ENCODE peak calls at places on chromosomes 5 and 9, in five cellular contexts. One of them, this sample, is unnamed. For H3K4me1, the result is how much of the 10 kb centered on the place peaks cover.

GRCh38 chr5:175466700-175467318 is 11.6 kb upstream of the SFXN1 start:
- DNase-seq in mesendoderm: no peak
- DNase-seq in heart left ventricle: no peak
- DNase-seq in uterus: peak
- DNase-seq in H1: no peak
- DNase-seq in this sample: no peak

GRCh38 chr9:121358747-121359146 is 11.3 kb downstream of the STOM start:
- DNase-seq in uterus: no peak
- DNase-seq in H1: no peak
- DNase-seq in mesendoderm: no peak
- DNase-seq in heart left ventricle: no peak
- DNase-seq in this sample: no peak

GRCh38 chr5:172051643-172052362 is 45.4 kb upstream of the FBXW11 start:
- DNase-seq in mesendoderm: no peak
- DNase-seq in H1: no peak
- DNase-seq in heart left ventricle: no peak
- DNase-seq in uterus: no peak
- DNase-seq in this sample: no peak

GRCh38 chr9:5375091-5375490 is 35.4 kb upstream of the RLN1 start:
- DNase-seq in mesendoderm: no peak
- DNase-seq in uterus: no peak
- DNase-seq in H1: no peak
- DNase-seq in heart left ventricle: no peak
- DNase-seq in this sample: no peak

GRCh38 chr5:130978475-130978874 is 186.6 kb downstream of the HINT1 start:
- DNase-seq in H1: no peak
- DNase-seq in uterus: no peak
- DNase-seq in mesendoderm: no peak
- DNase-seq in heart left ventricle: no peak
- DNase-seq in this sample: peak

GRCh38 chr5:39072915-39073758 is 1.1 kb downstream of the RICTOR start:
- DNase-seq in H1: no peak
- DNase-seq in heart left ventricle: no peak
- DNase-seq in mesendoderm: peak
- DNase-seq in uterus: peak
- DNase-seq in this sample: peak

GRCh38 chr9:70112981-70113380 is 69.3 kb downstream of the MAMDC2 start:
- DNase-seq in H1: no peak
- DNase-seq in mesendoderm: peak
- DNase-seq in uterus: no peak
- DNase-seq in heart left ventricle: no peak
- DNase-seq in this sample: no peak

GRCh38 chr9:136690841-136691261 is 3.6 kb upstream of the AGPAT2 start:
- DNase-seq in mesendoderm: no peak
- DNase-seq in H1: no peak
- DNase-seq in heart left ventricle: peak
- DNase-seq in uterus: no peak
- DNase-seq in this sample: no peak

GRCh38 chr9:134039386-134040175 is 14.3 kb downstream of the BRD3OS start:
- DNase-seq in heart left ventricle: no peak
- DNase-seq in uterus: no peak
- DNase-seq in mesendoderm: no peak
- DNase-seq in H1: no peak
- DNase-seq in this sample: no peak

GRCh38 chr5:58056546-58056945 is 403.3 kb downstream of the PLK2 start:
- DNase-seq in heart left ventricle: no peak
- DNase-seq in H1: no peak
- DNase-seq in mesendoderm: no peak
- DNase-seq in uterus: no peak
- DNase-seq in this sample: no peak

GRCh38 chr5:175700991-175701390 is 43.1 kb downstream of the HRH2 start:
- DNase-seq in heart left ventricle: no peak
- DNase-seq in H1: no peak
- DNase-seq in mesendoderm: no peak
- DNase-seq in uterus: no peak
- DNase-seq in this sample: no peak

GRCh38 chr5:126628102-126628501 is 27.4 kb downstream of the PHAX start:
- DNase-seq in mesendoderm: peak
- DNase-seq in heart left ventricle: no peak
- DNase-seq in H1: no peak
- DNase-seq in uterus: no peak
- DNase-seq in this sample: no peak

GRCh38 chr9:8651830-8652229 is 852.3 kb upstream of the DMAC1 start:
- DNase-seq in uterus: no peak
- DNase-seq in mesendoderm: no peak
- DNase-seq in heart left ventricle: no peak
- DNase-seq in H1: no peak
- DNase-seq in this sample: no peak

GRCh38 chr9:107131108-107131799 is 151.8 kb upstream of the RAD23B start:
- DNase-seq in mesendoderm: peak
- DNase-seq in uterus: no peak
- DNase-seq in H1: no peak
- DNase-seq in heart left ventricle: no peak
- DNase-seq in this sample: no peak

GRCh38 chr5:168270446-168270845 is 21.0 kb upstream of the WWC1 start:
- DNase-seq in heart left ventricle: no peak
- DNase-seq in uterus: no peak
- DNase-seq in mesendoderm: peak
- DNase-seq in H1: no peak
- DNase-seq in this sample: no peak

GRCh38 chr9:134174073-134174449 is 9.7 kb upstream of the RNU6ATAC start:
- DNase-seq in uterus: no peak
- DNase-seq in H1: no peak
- DNase-seq in mesendoderm: no peak
- DNase-seq in heart left ventricle: peak
- DNase-seq in this sample: no peak

GRCh38 chr5:134527156-134527960 is 1.9 kb downstream of the JADE2 start:
- DNase-seq in mesendoderm: peak
- DNase-seq in H1: peak
- DNase-seq in uterus: peak
- DNase-seq in heart left ventricle: peak
- DNase-seq in this sample: peak

GRCh38 chr5:78706381-78706780 is 57.8 kb upstream of the LHFPL2 start:
- DNase-seq in uterus: no peak
- DNase-seq in mesendoderm: no peak
- DNase-seq in H1: no peak
- DNase-seq in heart left ventricle: no peak
- DNase-seq in this sample: no peak

GRCh38 chr9:33130961-33131360 is 36.2 kb downstream of the B4GALT1 start:
- DNase-seq in mesendoderm: no peak
- DNase-seq in heart left ventricle: no peak
- DNase-seq in H1: no peak
- DNase-seq in uterus: no peak
- DNase-seq in this sample: no peak

GRCh38 chr9:33131505-33132248 is 35.5 kb downstream of the B4GALT1 start:
- DNase-seq in heart left ventricle: no peak
- DNase-seq in uterus: no peak
- DNase-seq in H1: no peak
- DNase-seq in mesendoderm: no peak
- DNase-seq in this sample: no peak

GRCh38 chr9:33132249-33132772 is 34.8 kb downstream of the B4GALT1 start:
- DNase-seq in H1: no peak
- DNase-seq in heart left ventricle: no peak
- DNase-seq in uterus: no peak
- DNase-seq in mesendoderm: no peak
- DNase-seq in this sample: peak

GRCh38 chr9:33135086-33135958 is 31.8 kb downstream of the B4GALT1 start:
- DNase-seq in heart left ventricle: no peak
- DNase-seq in uterus: no peak
- DNase-seq in H1: no peak
- DNase-seq in mesendoderm: no peak
- DNase-seq in this sample: no peak

GRCh38 chr9:33133186-33133585 is 34.0 kb downstream of the B4GALT1 start:
- DNase-seq in mesendoderm: no peak
- DNase-seq in heart left ventricle: no peak
- DNase-seq in uterus: no peak
- DNase-seq in H1: no peak
- DNase-seq in this sample: peak
- H3K27ac ChIP-seq in mesendoderm: no peak
- H3K27ac ChIP-seq in heart left ventricle: no peak
- H3K27ac ChIP-seq in uterus: no peak
- H3K27ac ChIP-seq in H1: no peak
- H3K27ac ChIP-seq in this sample: no peak

GRCh38 chr5:34707451-34708107 is 51.5 kb downstream of the RAI14 start:
- DNase-seq in mesendoderm: no peak
- DNase-seq in H1: no peak
- DNase-seq in heart left ventricle: no peak
- DNase-seq in uterus: no peak
- DNase-seq in this sample: no peak

GRCh38 chr5:34708777-34709176 is 52.6 kb downstream of the RAI14 start:
- DNase-seq in heart left ventricle: no peak
- DNase-seq in uterus: no peak
- DNase-seq in H1: no peak
- DNase-seq in mesendoderm: no peak
- DNase-seq in this sample: no peak

GRCh38 chr5:34709861-34710673 is 53.9 kb downstream of the RAI14 start:
- DNase-seq in uterus: no peak
- DNase-seq in mesendoderm: peak
- DNase-seq in H1: no peak
- DNase-seq in heart left ventricle: no peak
- DNase-seq in this sample: no peak

GRCh38 chr5:34703767-34704324 is 47.7 kb downstream of the RAI14 start:
- DNase-seq in mesendoderm: peak
- DNase-seq in heart left ventricle: no peak
- DNase-seq in uterus: no peak
- DNase-seq in H1: no peak
- DNase-seq in this sample: no peak

DNA sequence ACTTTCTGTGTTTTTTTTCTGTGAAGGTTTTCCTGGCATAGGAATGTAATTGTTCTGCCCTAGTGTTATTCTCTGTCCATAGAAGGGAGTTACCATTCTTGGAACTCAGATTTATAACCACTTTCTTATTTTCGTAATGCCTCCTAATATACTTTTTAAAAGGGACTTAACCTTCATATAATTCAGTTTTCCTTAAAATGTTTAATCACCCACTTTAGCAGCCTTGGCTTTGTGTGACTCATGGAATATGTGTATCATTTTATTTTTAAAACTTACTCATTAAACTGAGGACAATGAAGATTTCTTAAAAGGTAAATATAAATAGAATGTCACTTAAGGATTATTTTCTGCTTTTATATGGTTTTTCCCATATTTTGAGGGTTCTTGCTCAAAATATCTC is 50.0 kb downstream of the RAI14 start:
- DNase-seq in uterus: no peak
- DNase-seq in heart left ventricle: no peak
- DNase-seq in H1: no peak
- DNase-seq in mesendoderm: no peak
- DNase-seq in this sample: no peak
- H3K4me1 ChIP-seq in uterus: under half
- H3K4me1 ChIP-seq in heart left ventricle: under half
- H3K4me1 ChIP-seq in H1: under half
- H3K4me1 ChIP-seq in mesendoderm: under half
- H3K4me1 ChIP-seq in this sample: under half

DNA sequence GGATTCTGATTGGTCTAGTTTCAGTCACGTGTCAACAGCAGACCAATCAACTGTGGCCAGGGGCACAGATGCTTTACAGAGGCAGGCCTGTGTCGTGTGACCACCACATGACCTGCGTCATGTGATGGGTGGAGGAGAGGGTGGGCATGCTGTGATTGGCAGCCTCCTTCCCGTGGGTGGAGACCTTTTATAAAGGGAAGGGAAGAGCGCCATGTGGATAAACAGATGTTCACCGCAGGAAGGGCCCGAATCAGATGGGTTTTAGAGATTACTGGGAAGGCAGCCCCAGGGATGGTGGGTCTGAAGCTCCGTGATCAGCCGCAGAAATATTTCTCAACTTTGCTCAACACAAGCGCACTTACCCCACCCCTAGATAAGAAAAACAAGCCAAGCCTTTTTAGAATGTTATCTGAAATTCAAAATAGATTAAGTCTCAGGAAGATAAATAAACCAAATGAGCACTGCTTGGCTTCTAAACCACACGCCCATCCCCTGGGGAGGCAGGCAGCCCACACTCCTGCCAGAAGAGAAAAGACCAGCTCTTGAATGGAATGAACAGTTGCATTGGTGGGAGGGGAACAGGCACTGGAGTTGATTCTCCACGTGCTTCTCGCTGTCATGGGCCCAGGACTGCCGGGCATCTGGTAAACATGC is 43.6 kb downstream of the ROPN1L start:
- DNase-seq in heart left ventricle: peak
- DNase-seq in H1: no peak
- DNase-seq in mesendoderm: peak
- DNase-seq in uterus: no peak
- DNase-seq in this sample: no peak
- H3K27ac ChIP-seq in heart left ventricle: peak
- H3K27ac ChIP-seq in H1: no peak
- H3K27ac ChIP-seq in mesendoderm: peak
- H3K27ac ChIP-seq in uterus: no peak
- H3K27ac ChIP-seq in this sample: no peak

DNA sequence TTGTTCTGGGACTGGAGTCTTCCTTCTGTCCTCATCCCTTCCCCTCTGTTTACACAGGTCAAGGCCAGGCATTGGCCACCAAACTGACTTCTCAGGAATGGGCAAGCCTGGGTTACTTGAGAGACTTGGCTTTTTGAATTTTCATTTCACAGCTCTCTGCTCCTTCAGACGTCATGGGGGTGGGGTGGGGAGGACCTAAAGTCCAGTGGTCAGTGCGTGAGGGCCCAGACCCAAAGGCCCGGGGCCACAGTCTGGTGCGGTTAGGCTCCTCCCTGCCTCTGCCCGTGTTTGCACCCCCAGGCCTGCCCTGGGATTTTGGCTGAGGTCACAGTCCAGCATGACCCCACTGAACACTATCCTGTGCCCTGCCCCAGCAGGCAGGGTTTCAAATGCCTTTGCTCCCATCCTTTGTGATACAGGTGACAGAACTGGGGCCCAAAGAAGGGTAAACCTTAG is 4.1 kb upstream of the CXXC5 start:
- DNase-seq in uterus: no peak
- DNase-seq in mesendoderm: no peak
- DNase-seq in H1: no peak
- DNase-seq in heart left ventricle: no peak
- DNase-seq in this sample: no peak
- H3K4me1 ChIP-seq in uterus: under half
- H3K4me1 ChIP-seq in mesendoderm: under half
- H3K4me1 ChIP-seq in H1: under half
- H3K4me1 ChIP-seq in heart left ventricle: under half
- H3K4me1 ChIP-seq in this sample: under half

GRCh38 chr5:321726-322251 is 275 bp downstream of the AHRR start:
- DNase-seq in uterus: no peak
- DNase-seq in heart left ventricle: no peak
- DNase-seq in mesendoderm: no peak
- DNase-seq in H1: no peak
- DNase-seq in this sample: no peak
- H3K27ac ChIP-seq in uterus: no peak
- H3K27ac ChIP-seq in heart left ventricle: no peak
- H3K27ac ChIP-seq in mesendoderm: no peak
- H3K27ac ChIP-seq in H1: no peak
- H3K27ac ChIP-seq in this sample: no peak

GRCh38 chr9:123232332-123232731 is 36.1 kb downstream of the STRBP start:
- DNase-seq in uterus: no peak
- DNase-seq in heart left ventricle: no peak
- DNase-seq in mesendoderm: peak
- DNase-seq in H1: no peak
- DNase-seq in this sample: peak
- H3K4me1 ChIP-seq in uterus: under half
- H3K4me1 ChIP-seq in heart left ventricle: under half
- H3K4me1 ChIP-seq in mesendoderm: under half
- H3K4me1 ChIP-seq in H1: under half
- H3K4me1 ChIP-seq in this sample: under half

This sample was measured in foreskin keratinocyte.